ENCODE peak calls at places on chromosome 11, in ten cellular contexts. G is activated T-helper 1 cell treated with anti-CD3 and anti-CD28 coated beads, Interleukin-12 subunit alpha, Interleukin-12 subunit beta, Interleukin-2, Interleukin-4 antibody, amounts not matched to agents 30 ng/mL and 10 ng/mL and 1 ng/mL, durations not matched to agents 14 hours and 24 hours and 36 hours; V is pancreas; M is RWPE1; A is naive thymus-derived CD8-positive, alpha-beta T cell; Y is endothelial cell; K is stimulated activated CD4-positive, alpha-beta T cell treated with anti-CD3 and anti-CD28 coated beads, Interleukin-1b, Interleukin-23, amount 100 ng/mL, for 1 hour; W is stimulated activated CD8-positive, alpha-beta memory T cell treated with anti-CD3 and anti-CD28 coated beads, Interleukin-4, amount 100 ng/mL, for 1 hour; Q is NCI-H146; P is posterior cingulate gyrus. J is an unnamed sample.

GRCh38 chr11:7514099-7514725 is 413 bp downstream of the PPFIBP2 start:
- DNase-seq in G (no peak), V (peak; percentile 38), M (no peak), A (no peak), Y (peak; percentile 9), K (peak; percentile 5), W (no peak), Q (no peak), P (peak; percentile 19), J (no peak)

GRCh38 chr11:28245131-28245530 is 136.9 kb downstream of the METTL15 start:
- DNase-seq in G (no peak), V (no peak), M (no peak), A (no peak), Y (no peak), K (no peak), W (no peak), Q (no peak), P (no peak), J (no peak)

GRCh38 chr11:11463397-11463796 is 110.3 kb upstream of the CSNK2A3 start:
- DNase-seq in G (no peak), V (no peak), M (no peak), A (no peak), Y (no peak), K (no peak), W (no peak), Q (peak; percentile 54), P (no peak), J (no peak)

GRCh38 chr11:65446446-65447277 is 24.1 kb downstream of the NEAT1 start:
- DNase-seq in G (no peak), V (no peak), M (no peak), A (no peak), Y (no peak), K (no peak), W (no peak), Q (no peak), P (no peak), J (peak; percentile 17)

GRCh38 chr11:6307879-6308278 is 12.4 kb downstream of the CAVIN3 start:
- DNase-seq in G (no peak), V (no peak), M (peak; percentile 14), A (no peak), Y (no peak), K (no peak), W (no peak), Q (no peak), P (no peak), J (peak; percentile 64)

GRCh38 chr11:69173925-69174591 is 18.3 kb downstream of the SMIM38 start:
- DNase-seq in G (no peak), V (no peak), M (peak; percentile 71), A (no peak), Y (no peak), K (no peak), W (no peak), Q (no peak), P (no peak), J (no peak)

GRCh38 chr11:130042093-130042591 is 27.6 kb upstream of the APLP2 start:
- DNase-seq in G (no peak), V (no peak), M (peak; percentile 74), A (no peak), Y (no peak), K (no peak), W (no peak), Q (no peak), P (no peak), J (peak; percentile 96)

GRCh38 chr11:108002476-108002875 is 6.2 kb upstream of the CUL5 start:
- DNase-seq in G (no peak), V (no peak), M (no peak), A (no peak), Y (no peak), K (no peak), W (no peak), Q (no peak), P (no peak), J (no peak)

GRCh38 chr11:3231851-3232744 is at the start of gene MRGPRE:
- DNase-seq in G (no peak), V (no peak), M (no peak), A (peak; percentile 35), Y (no peak), K (no peak), W (no peak), Q (peak; percentile 4), P (no peak), J (no peak)

GRCh38 chr11:7046474-7046873 is 26.2 kb downstream of the NLRP14 start:
- DNase-seq in G (no peak), V (no peak), M (no peak), A (no peak), Y (no peak), K (no peak), W (no peak), Q (no peak), P (no peak), J (peak; percentile 49)

GRCh38 chr11:398826-399225 is 4.8 kb downstream of the PKP3 start:
- DNase-seq in G (no peak), V (no peak), M (no peak), A (no peak), Y (no peak), K (no peak), W (no peak), Q (no peak), P (no peak), J (peak; percentile 50)

GRCh38 chr11:69074375-69074774 is 25.6 kb downstream of the TPCN2 start:
- DNase-seq in G (no peak), V (no peak), M (no peak), A (no peak), Y (no peak), K (no peak), W (no peak), Q (no peak), P (no peak), J (no peak)

J was measured in ELR.